ENCODE peak calls at places on chromosomes 12 and 14, in five cellular contexts. One of them, this sample, is unnamed. For H3K4me1, the result is how much of the 10 kb centered on the place peaks cover.

GRCh38 chr14:26775765-26776577 is 178.1 kb upstream of the NOVA1 start:
- DNase-seq in cardiac muscle cell: no peak
- DNase-seq in left ventricle myocardium inferior: no peak
- DNase-seq in CD8-positive, alpha-beta memory T cell: no peak
- DNase-seq in SK-N-SH: no peak
- DNase-seq in this sample: no peak

GRCh38 chr14:50985816-50986396 is 41.6 kb upstream of the PYGL start:
- DNase-seq in cardiac muscle cell: no peak
- DNase-seq in SK-N-SH: no peak
- DNase-seq in left ventricle myocardium inferior: no peak
- DNase-seq in CD8-positive, alpha-beta memory T cell: no peak
- DNase-seq in this sample: no peak

GRCh38 chr12:42790761-42791151 is 201.2 kb upstream of the PRICKLE1 start:
- DNase-seq in left ventricle myocardium inferior: no peak
- DNase-seq in SK-N-SH: peak
- DNase-seq in cardiac muscle cell: peak
- DNase-seq in CD8-positive, alpha-beta memory T cell: no peak
- DNase-seq in this sample: no peak

GRCh38 chr14:63996575-63997220 is 143.9 kb downstream of the SYNE2 start:
- DNase-seq in CD8-positive, alpha-beta memory T cell: no peak
- DNase-seq in cardiac muscle cell: no peak
- DNase-seq in SK-N-SH: no peak
- DNase-seq in left ventricle myocardium inferior: no peak
- DNase-seq in this sample: no peak

GRCh38 chr14:79586401-79586800 is 624.9 kb downstream of the DIO2 start:
- DNase-seq in CD8-positive, alpha-beta memory T cell: no peak
- DNase-seq in left ventricle myocardium inferior: no peak
- DNase-seq in SK-N-SH: no peak
- DNase-seq in cardiac muscle cell: no peak
- DNase-seq in this sample: no peak

GRCh38 chr12:79406993-79407392 is 283.8 kb downstream of the PAWR start:
- DNase-seq in CD8-positive, alpha-beta memory T cell: no peak
- DNase-seq in SK-N-SH: no peak
- DNase-seq in cardiac muscle cell: no peak
- DNase-seq in left ventricle myocardium inferior: no peak
- DNase-seq in this sample: no peak

GRCh38 chr12:106066051-106066705 is 72.6 kb downstream of the NUAK1 start:
- DNase-seq in left ventricle myocardium inferior: no peak
- DNase-seq in SK-N-SH: no peak
- DNase-seq in cardiac muscle cell: no peak
- DNase-seq in CD8-positive, alpha-beta memory T cell: no peak
- DNase-seq in this sample: no peak

GRCh38 chr14:93752980-93753561 is 35.2 kb downstream of the PRIMA1 start:
- DNase-seq in CD8-positive, alpha-beta memory T cell: no peak
- DNase-seq in cardiac muscle cell: no peak
- DNase-seq in SK-N-SH: peak
- DNase-seq in left ventricle myocardium inferior: peak
- DNase-seq in this sample: peak

GRCh38 chr14:45253070-45253753 is at the start of gene MIS18BP1:
- DNase-seq in SK-N-SH: peak
- DNase-seq in cardiac muscle cell: peak
- DNase-seq in CD8-positive, alpha-beta memory T cell: peak
- DNase-seq in left ventricle myocardium inferior: peak
- DNase-seq in this sample: peak

GRCh38 chr14:68951800-68952540 is 27.1 kb downstream of the ACTN1 start:
- DNase-seq in left ventricle myocardium inferior: peak
- DNase-seq in CD8-positive, alpha-beta memory T cell: no peak
- DNase-seq in SK-N-SH: peak
- DNase-seq in cardiac muscle cell: no peak
- DNase-seq in this sample: peak

GRCh38 chr12:52182456-52182855 is 9.4 kb downstream of the KRT80 start:
- DNase-seq in left ventricle myocardium inferior: no peak
- DNase-seq in SK-N-SH: no peak
- DNase-seq in cardiac muscle cell: no peak
- DNase-seq in CD8-positive, alpha-beta memory T cell: no peak
- DNase-seq in this sample: peak

GRCh38 chr12:52183971-52184370 is 7.8 kb downstream of the KRT80 start:
- DNase-seq in cardiac muscle cell: no peak
- DNase-seq in SK-N-SH: no peak
- DNase-seq in CD8-positive, alpha-beta memory T cell: no peak
- DNase-seq in left ventricle myocardium inferior: no peak
- DNase-seq in this sample: no peak

GRCh38 chr12:52183544-52183910 is 8.3 kb downstream of the KRT80 start:
- DNase-seq in SK-N-SH: no peak
- DNase-seq in cardiac muscle cell: no peak
- DNase-seq in CD8-positive, alpha-beta memory T cell: no peak
- DNase-seq in left ventricle myocardium inferior: no peak
- DNase-seq in this sample: no peak

GRCh38 chr12:52181757-52182156 is 10.1 kb downstream of the KRT80 start:
- DNase-seq in left ventricle myocardium inferior: no peak
- DNase-seq in SK-N-SH: peak
- DNase-seq in cardiac muscle cell: peak
- DNase-seq in CD8-positive, alpha-beta memory T cell: no peak
- DNase-seq in this sample: no peak

DNA sequence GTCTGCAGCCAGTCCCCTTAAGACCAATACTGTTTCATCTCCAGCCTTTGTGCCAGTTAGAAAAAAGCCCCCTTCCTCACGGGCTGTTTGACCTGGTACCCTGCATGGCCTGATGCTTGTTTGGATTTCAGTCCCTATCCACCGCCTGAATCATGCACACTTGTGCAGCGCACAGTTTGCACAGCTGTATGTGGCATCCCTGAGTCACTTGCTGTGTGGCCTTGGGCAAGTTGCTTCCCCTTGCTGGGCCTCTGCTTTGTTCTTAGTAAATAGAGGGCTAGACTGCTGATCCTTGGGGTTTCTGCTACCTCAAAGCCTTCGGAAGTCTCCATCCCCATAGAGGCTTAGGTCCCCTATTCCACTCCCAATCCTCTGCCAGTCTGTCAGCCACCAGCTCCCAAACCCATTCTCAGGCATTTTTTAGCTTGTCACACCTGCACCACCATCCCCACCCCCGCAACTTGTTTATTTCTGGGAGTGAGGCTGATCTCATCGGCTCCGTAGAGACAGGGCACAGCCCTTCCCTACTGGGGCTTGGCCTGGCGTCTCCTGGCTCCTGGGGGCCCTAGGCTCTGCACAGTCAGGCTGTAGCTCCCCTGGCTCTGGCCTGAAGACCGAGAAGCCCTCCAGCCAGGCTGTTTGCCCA is 8.8 kb downstream of the KRT80 start:
- DNase-seq in left ventricle myocardium inferior: no peak
- DNase-seq in SK-N-SH: no peak
- DNase-seq in CD8-positive, alpha-beta memory T cell: no peak
- DNase-seq in cardiac muscle cell: no peak
- DNase-seq in this sample: no peak
- H3K4me1 ChIP-seq in left ventricle myocardium inferior: half or more
- H3K4me1 ChIP-seq in SK-N-SH: half or more
- H3K4me1 ChIP-seq in CD8-positive, alpha-beta memory T cell: under half
- H3K4me1 ChIP-seq in cardiac muscle cell: under half
- H3K4me1 ChIP-seq in this sample: under half

DNA sequence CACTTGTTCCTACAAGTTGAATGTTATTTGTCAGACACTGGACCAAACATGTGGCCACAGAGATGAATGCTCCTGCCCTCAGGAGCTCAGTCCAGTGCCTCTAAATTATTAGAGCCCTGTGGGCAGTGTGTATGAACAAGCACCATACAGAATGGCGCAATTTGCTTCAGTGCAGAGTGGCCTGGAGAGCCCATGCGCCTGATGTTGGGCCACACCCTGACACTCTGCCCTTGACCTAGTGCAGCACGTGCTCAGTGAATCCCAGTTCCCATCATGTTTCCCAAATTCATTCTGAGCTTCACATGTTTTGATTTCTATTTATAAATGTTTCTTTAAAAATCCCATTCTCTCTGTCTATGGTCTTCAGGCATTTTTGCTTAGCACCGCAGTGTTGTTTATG is 116.8 kb downstream of the PRMT8 start:
- DNase-seq in SK-N-SH: no peak
- DNase-seq in CD8-positive, alpha-beta memory T cell: no peak
- DNase-seq in left ventricle myocardium inferior: no peak
- DNase-seq in cardiac muscle cell: no peak
- DNase-seq in this sample: no peak
- H3K27ac ChIP-seq in SK-N-SH: no peak
- H3K27ac ChIP-seq in CD8-positive, alpha-beta memory T cell: no peak
- H3K27ac ChIP-seq in left ventricle myocardium inferior: no peak
- H3K27ac ChIP-seq in cardiac muscle cell: no peak
- H3K27ac ChIP-seq in this sample: no peak

DNA sequence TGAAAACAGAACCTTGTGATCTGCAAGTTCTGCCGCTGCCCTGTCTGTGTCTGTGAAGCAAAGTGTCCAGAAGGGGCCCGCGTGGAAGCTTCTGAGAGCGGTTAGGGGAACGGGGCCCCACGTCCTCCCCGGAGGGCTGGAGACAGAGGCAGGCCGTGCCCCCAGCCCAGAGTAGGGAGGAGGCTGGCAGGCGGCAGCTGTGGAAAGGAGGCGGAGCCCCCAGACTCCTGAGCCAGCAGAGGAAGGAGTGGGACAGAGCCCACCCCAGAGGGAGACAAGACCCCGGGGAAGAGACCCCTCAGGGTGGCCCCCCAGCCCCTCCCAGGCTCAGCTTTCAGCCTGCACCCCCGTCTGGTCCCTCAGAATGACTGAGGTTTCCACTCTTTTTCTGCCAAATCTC is 49.0 kb downstream of the GALNT9 start:
- DNase-seq in SK-N-SH: no peak
- DNase-seq in left ventricle myocardium inferior: no peak
- DNase-seq in CD8-positive, alpha-beta memory T cell: no peak
- DNase-seq in cardiac muscle cell: no peak
- DNase-seq in this sample: peak
- H3K4me1 ChIP-seq in SK-N-SH: under half
- H3K4me1 ChIP-seq in left ventricle myocardium inferior: under half
- H3K4me1 ChIP-seq in CD8-positive, alpha-beta memory T cell: under half
- H3K4me1 ChIP-seq in cardiac muscle cell: under half
- H3K4me1 ChIP-seq in this sample: under half

DNA sequence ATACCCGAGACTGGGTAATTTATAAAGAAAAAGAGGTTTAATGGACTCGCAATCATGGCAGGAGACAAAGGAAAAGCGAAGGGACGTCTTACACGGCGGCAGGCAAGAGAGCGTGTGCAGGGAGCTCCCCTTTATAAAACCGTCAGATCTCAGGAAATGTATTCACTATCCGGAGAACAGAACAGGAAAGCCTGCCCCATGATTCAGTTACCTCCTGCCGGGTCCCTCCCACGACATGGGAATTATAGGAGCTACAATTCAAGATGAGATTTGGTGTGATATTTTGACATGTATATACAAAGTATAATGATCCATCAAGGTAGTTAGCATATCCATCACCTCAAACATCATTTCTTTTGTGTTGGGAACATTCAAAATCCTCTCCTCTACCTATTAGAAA is 2.3 kb upstream of the CDCA4 start:
- DNase-seq in left ventricle myocardium inferior: no peak
- DNase-seq in CD8-positive, alpha-beta memory T cell: no peak
- DNase-seq in SK-N-SH: no peak
- DNase-seq in cardiac muscle cell: no peak
- DNase-seq in this sample: no peak
- H3K27ac ChIP-seq in left ventricle myocardium inferior: no peak
- H3K27ac ChIP-seq in CD8-positive, alpha-beta memory T cell: no peak
- H3K27ac ChIP-seq in SK-N-SH: peak
- H3K27ac ChIP-seq in cardiac muscle cell: no peak
- H3K27ac ChIP-seq in this sample: no peak

GRCh38 chr14:77023001-77023996 is 5.2 kb downstream of the IRF2BPL start:
- DNase-seq in cardiac muscle cell: peak
- DNase-seq in CD8-positive, alpha-beta memory T cell: no peak
- DNase-seq in SK-N-SH: peak
- DNase-seq in left ventricle myocardium inferior: no peak
- DNase-seq in this sample: peak
- H3K4me1 ChIP-seq in cardiac muscle cell: under half
- H3K4me1 ChIP-seq in CD8-positive, alpha-beta memory T cell: under half
- H3K4me1 ChIP-seq in SK-N-SH: under half
- H3K4me1 ChIP-seq in left ventricle myocardium inferior: half or more
- H3K4me1 ChIP-seq in this sample: under half

DNA sequence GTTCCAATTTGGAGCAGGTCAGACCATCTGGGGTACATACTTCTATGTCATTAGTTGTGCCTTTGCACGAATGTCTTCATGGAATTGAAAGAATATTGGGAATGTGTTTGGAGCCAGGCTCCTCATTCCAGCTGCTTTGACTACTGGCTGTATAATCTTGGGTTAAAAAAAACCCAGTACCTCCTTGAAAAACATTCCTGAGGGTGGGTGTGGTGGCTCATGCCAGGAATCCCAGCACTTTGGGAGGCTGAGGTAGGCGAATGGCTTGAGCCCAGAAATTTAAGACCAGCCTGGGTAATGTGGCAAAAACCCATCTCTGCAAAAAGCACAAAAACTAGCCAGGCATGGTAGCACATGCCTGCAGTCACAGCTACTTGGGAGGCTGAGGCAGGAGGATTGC is 125.6 kb downstream of the TTC8 start:
- DNase-seq in left ventricle myocardium inferior: no peak
- DNase-seq in cardiac muscle cell: no peak
- DNase-seq in CD8-positive, alpha-beta memory T cell: no peak
- DNase-seq in SK-N-SH: no peak
- DNase-seq in this sample: no peak
- H3K27ac ChIP-seq in left ventricle myocardium inferior: no peak
- H3K27ac ChIP-seq in cardiac muscle cell: no peak
- H3K27ac ChIP-seq in CD8-positive, alpha-beta memory T cell: no peak
- H3K27ac ChIP-seq in SK-N-SH: no peak
- H3K27ac ChIP-seq in this sample: no peak

GRCh38 chr12:66240106-66240820 is 51.2 kb downstream of the IRAK3 start:
- DNase-seq in cardiac muscle cell: no peak
- DNase-seq in CD8-positive, alpha-beta memory T cell: no peak
- DNase-seq in left ventricle myocardium inferior: no peak
- DNase-seq in SK-N-SH: no peak
- DNase-seq in this sample: no peak
- H3K4me1 ChIP-seq in cardiac muscle cell: under half
- H3K4me1 ChIP-seq in CD8-positive, alpha-beta memory T cell: under half
- H3K4me1 ChIP-seq in left ventricle myocardium inferior: under half
- H3K4me1 ChIP-seq in SK-N-SH: under half
- H3K4me1 ChIP-seq in this sample: under half

GRCh38 chr12:666766-667308 is 3.6 kb upstream of the NINJ2 start:
- DNase-seq in CD8-positive, alpha-beta memory T cell: no peak
- DNase-seq in SK-N-SH: no peak
- DNase-seq in cardiac muscle cell: no peak
- DNase-seq in left ventricle myocardium inferior: no peak
- DNase-seq in this sample: no peak
- H3K27ac ChIP-seq in CD8-positive, alpha-beta memory T cell: peak
- H3K27ac ChIP-seq in SK-N-SH: no peak
- H3K27ac ChIP-seq in cardiac muscle cell: no peak
- H3K27ac ChIP-seq in left ventricle myocardium inferior: no peak
- H3K27ac ChIP-seq in this sample: no peak

GRCh38 chr12:47221256-47222023 is 141.7 kb upstream of the AMIGO2 start:
- DNase-seq in CD8-positive, alpha-beta memory T cell: no peak
- DNase-seq in cardiac muscle cell: no peak
- DNase-seq in SK-N-SH: no peak
- DNase-seq in left ventricle myocardium inferior: no peak
- DNase-seq in this sample: no peak
- H3K4me1 ChIP-seq in CD8-positive, alpha-beta memory T cell: half or more
- H3K4me1 ChIP-seq in cardiac muscle cell: under half
- H3K4me1 ChIP-seq in SK-N-SH: under half
- H3K4me1 ChIP-seq in left ventricle myocardium inferior: under half
- H3K4me1 ChIP-seq in this sample: under half

DNA sequence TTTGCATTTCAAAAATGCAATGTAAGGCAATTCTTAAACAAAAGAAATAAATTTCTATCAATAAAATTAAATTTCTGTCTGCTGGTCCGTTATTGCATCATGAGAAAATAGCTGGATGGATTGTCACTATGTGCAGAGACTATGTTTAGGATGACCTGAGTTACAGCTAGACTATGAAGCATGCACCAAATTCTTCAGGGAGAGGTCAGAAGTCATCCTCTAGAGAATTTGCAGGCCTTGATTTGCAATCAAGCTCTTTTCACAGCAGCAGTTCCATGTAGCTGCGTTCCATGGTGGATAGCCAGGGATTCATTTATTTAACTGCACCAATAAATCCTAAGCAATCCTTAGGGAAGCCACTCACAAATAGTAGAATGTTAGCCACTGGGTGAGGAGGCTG is 253.7 kb downstream of the MSRB3 start:
- DNase-seq in cardiac muscle cell: no peak
- DNase-seq in left ventricle myocardium inferior: no peak
- DNase-seq in CD8-positive, alpha-beta memory T cell: no peak
- DNase-seq in SK-N-SH: no peak
- DNase-seq in this sample: no peak
- H3K27ac ChIP-seq in cardiac muscle cell: no peak
- H3K27ac ChIP-seq in left ventricle myocardium inferior: peak
- H3K27ac ChIP-seq in CD8-positive, alpha-beta memory T cell: no peak
- H3K27ac ChIP-seq in SK-N-SH: peak
- H3K27ac ChIP-seq in this sample: no peak

This sample was measured in right cardiac atrium.